ENCODE peak calls at places on chromosomes 6 and 20, in eight cellular contexts. R, Q, T, D, Z, A, H and M are unnamed samples.

GRCh38 chr6:84685983-84686584 is 78.3 kb downstream of the TBX18 start:
- DNase-seq in R (no peak), Q (no peak), T (no peak), D (no peak), Z (peak), A (peak), H (peak), M (peak)

GRCh38 chr20:58070664-58071499 is 157.6 kb downstream of the ANKRD60 start:
- DNase-seq in R (no peak), Q (no peak), T (no peak), D (no peak), Z (no peak), A (no peak), H (no peak), M (no peak)

GRCh38 chr20:62624719-62625455 is 17.4 kb upstream of the SLCO4A1 start:
- DNase-seq in R (no peak), Q (no peak), T (no peak), D (no peak), Z (no peak), A (no peak), H (no peak), M (no peak)

GRCh38 chr6:163301721-163302635 is 112.5 kb upstream of the QKI start:
- DNase-seq in R (no peak), Q (no peak), T (no peak), D (no peak), Z (no peak), A (no peak), H (no peak), M (no peak)

GRCh38 chr20:16292227-16292626 is 281.0 kb downstream of the KIF16B start:
- DNase-seq in R (no peak), Q (no peak), T (no peak), D (no peak), Z (no peak), A (no peak), H (peak), M (peak)

GRCh38 chr20:48901326-48901725 is 20.2 kb upstream of the ARFGEF2 start:
- DNase-seq in R (no peak), Q (no peak), T (no peak), D (no peak), Z (no peak), A (no peak), H (no peak), M (no peak)

GRCh38 chr20:12383770-12384304 is 466.1 kb downstream of the BTBD3 start:
- DNase-seq in R (no peak), Q (no peak), T (no peak), D (no peak), Z (no peak), A (no peak), H (peak), M (no peak)

GRCh38 chr20:19888269-19888669 is 128.9 kb upstream of the NAA20 start:
- DNase-seq in R (no peak), Q (peak), T (no peak), D (no peak), Z (no peak), A (no peak), H (peak), M (no peak)

GRCh38 chr6:116475151-116475550 is 14.0 kb downstream of the CALHM6 start:
- DNase-seq in R (no peak), Q (no peak), T (no peak), D (no peak), Z (no peak), A (no peak), H (no peak), M (no peak)

GRCh38 chr20:39004508-39004907 is 42.4 kb downstream of the DHX35 start:
- DNase-seq in R (no peak), Q (no peak), T (no peak), D (peak), Z (peak), A (no peak), H (peak), M (peak)